ENCODE peak calls at places on chromosome 17, in four cellular contexts. B is A549, Z is WTC11, O is K562. N is an unnamed sample.

GRCh38 chr17:13792314-13792713 is 190.6 kb upstream of the HS3ST3A1 start:
- DNase-seq in B (no peak), Z (no peak), O (no peak), N (no peak)

GRCh38 chr17:31405941-31406371 is 14.5 kb downstream of the RAB11FIP4 start:
- DNase-seq in B (no peak), Z (peak; percentile 52), O (no peak), N (no peak)

GRCh38 chr17:39861235-39861634 is 2.9 kb downstream of the IKZF3 start:
- DNase-seq in B (no peak), Z (no peak), O (no peak), N (no peak)

GRCh38 chr17:7443499-7444485 is 1.1 kb upstream of the CHRNB1 start:
- DNase-seq in B (no peak), Z (no peak), O (no peak), N (no peak)

GRCh38 chr17:7837375-7838290 is 3.6 kb downstream of the KDM6B start:
- DNase-seq in B (no peak), Z (no peak), O (no peak), N (peak; percentile 21)

GRCh38 chr17:39213852-39214251 is 11.9 kb downstream of the STAC2 start:
- DNase-seq in B (peak; percentile 76), Z (no peak), O (no peak), N (no peak)

GRCh38 chr17:7589204-7589868 is 558 bp downstream of the SOX15 start:
- DNase-seq in B (no peak), Z (peak; percentile 91), O (no peak), N (no peak)

GRCh38 chr17:75813081-75814020 is 28.7 kb downstream of the UNK start:
- DNase-seq in B (no peak), Z (no peak), O (no peak), N (no peak)

GRCh38 chr17:7380321-7380720 is 568 bp upstream of the TNK1 start:
- DNase-seq in B (no peak), Z (peak; percentile 28), O (no peak), N (no peak)

GRCh38 chr17:144936-145670 is 7.7 kb downstream of the SCGB1C2 start:
- DNase-seq in B (no peak), Z (no peak), O (no peak), N (no peak)

GRCh38 chr17:76074390-76075363 is at the start of gene GALR2:
- DNase-seq in B (peak; percentile 30), Z (peak; percentile 75), O (no peak), N (no peak)

GRCh38 chr17:56598471-56598870 is 5.0 kb downstream of the NOG start:
- DNase-seq in B (no peak), Z (no peak), O (no peak), N (no peak)

DNA sequence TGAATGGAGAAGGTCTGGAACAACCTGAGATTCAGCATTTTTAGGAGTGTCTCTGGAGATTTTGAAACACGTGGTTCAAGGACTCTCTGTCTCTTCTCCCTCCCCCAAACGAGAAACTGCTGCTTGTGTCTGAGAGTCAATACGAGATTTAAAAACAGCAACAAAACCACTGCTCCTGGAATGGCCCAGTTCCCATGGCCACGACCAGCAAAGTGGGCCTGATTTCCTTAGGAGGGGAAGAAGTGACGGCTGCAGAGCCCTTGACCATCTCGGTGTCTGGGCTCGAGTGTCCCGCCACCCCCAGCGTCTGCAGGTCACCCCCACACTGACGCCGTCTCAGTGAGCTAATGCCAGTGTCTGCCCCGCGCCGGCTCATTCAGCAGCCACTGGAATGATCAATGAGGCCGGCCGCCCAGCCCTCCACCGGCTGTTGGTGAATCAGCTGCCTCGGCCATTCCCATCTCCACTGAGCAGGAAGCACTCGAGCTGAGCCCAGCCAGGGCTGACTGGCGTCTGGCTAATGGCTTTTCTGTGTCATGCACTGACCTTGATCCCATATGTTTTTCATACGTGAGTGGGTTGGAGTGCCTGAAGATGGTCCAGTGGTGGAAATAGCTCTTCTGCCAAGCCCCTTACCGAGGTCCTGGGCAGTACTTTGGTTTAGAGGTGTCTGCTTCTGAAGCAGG is 151.8 kb downstream of the PITPNC1 start:
- DNase-seq in B (peak; percentile 81), Z (peak; percentile 69), O (no peak), N (peak; percentile 92)
- TF ChIP-seq NR3C1 in B (no peak), Z (no peak), O (no peak), N (no peak)

GRCh38 chr17:41518031-41518430 is 659 bp downstream of the KRT15 start:
- DNase-seq in B (no peak), Z (no peak), O (no peak), N (no peak)
- TF ChIP-seq NR3C1 in B (no peak), Z (no peak), O (no peak), N (no peak)

DNA sequence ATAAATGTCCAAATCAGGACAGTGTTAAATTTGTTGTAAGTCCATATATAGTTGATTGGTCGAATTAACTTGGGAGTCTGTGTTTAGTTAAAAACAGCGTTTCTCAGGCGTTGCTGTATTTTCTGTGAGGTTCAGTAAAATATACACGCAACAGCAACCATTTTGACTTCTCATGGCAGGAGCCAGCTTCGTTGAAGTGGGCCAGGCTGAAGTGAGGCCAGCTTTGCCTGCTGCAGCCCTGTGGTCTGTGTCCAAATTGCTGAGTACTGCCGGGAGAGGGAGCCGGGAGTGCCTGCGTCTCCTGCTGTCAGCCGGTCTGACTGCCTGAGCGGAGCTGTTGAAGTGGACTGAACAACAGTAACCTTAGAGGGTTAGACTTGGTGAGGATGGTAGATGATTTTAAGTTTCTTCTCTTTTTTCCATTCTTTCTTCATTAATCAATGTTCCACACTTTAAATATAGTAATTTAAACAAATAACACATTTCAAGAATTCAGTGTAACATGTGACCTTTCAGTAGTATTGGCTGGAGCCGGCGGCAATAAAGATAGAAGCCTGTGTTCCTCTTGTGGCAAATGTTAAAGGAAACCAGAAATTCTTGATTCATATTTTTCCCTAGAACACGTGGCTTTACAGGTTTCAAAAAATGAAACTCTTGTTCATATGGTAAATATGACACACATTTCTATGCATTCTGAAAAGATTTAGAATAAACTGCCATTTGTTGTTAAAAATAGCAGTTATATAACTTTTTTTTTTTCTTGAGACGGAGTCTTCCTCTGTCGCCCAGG is 37.0 kb upstream of the ZNF750 start:
- DNase-seq in B (no peak), Z (peak; percentile 41), O (peak; percentile 81), N (peak; percentile 65)
- TF ChIP-seq NR3C1 in B (no peak), Z (no peak), O (no peak), N (no peak)

DNA sequence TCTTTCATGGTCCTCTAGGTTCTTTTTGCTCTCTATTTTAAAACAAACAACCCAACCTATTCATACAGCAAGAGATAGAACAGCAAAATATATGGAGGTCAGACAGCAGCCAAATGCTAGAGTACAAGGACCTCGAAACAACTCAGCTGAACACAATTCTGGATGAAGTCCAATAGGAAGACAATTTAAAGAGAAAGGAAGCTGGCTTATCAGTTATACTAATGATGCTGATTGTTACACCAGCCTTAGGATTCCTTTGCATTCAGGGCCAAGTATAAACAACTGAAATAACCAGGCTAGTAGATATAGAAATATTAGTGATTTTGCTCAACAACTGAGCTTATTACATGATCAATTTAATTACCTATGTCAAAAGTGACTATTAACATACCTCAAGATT is 2.5 kb downstream of the SSH2 start:
- DNase-seq in B (no peak), Z (no peak), O (no peak), N (no peak)
- TF ChIP-seq NR3C1 in B (no peak), Z (no peak), O (no peak), N (no peak)

GRCh38 chr17:78038748-78039288 is 80.3 kb downstream of the TNRC6C start:
- DNase-seq in B (no peak), Z (no peak), O (no peak), N (no peak)

GRCh38 chr17:78041401-78042179 is 83.1 kb downstream of the TNRC6C start:
- DNase-seq in B (no peak), Z (no peak), O (no peak), N (no peak)

GRCh38 chr17:78042542-78042941 is 84.0 kb downstream of the TNRC6C start:
- DNase-seq in B (no peak), Z (no peak), O (no peak), N (no peak)

GRCh38 chr17:78039581-78039980 is 81.1 kb downstream of the TNRC6C start:
- DNase-seq in B (no peak), Z (no peak), O (no peak), N (no peak)

DNA sequence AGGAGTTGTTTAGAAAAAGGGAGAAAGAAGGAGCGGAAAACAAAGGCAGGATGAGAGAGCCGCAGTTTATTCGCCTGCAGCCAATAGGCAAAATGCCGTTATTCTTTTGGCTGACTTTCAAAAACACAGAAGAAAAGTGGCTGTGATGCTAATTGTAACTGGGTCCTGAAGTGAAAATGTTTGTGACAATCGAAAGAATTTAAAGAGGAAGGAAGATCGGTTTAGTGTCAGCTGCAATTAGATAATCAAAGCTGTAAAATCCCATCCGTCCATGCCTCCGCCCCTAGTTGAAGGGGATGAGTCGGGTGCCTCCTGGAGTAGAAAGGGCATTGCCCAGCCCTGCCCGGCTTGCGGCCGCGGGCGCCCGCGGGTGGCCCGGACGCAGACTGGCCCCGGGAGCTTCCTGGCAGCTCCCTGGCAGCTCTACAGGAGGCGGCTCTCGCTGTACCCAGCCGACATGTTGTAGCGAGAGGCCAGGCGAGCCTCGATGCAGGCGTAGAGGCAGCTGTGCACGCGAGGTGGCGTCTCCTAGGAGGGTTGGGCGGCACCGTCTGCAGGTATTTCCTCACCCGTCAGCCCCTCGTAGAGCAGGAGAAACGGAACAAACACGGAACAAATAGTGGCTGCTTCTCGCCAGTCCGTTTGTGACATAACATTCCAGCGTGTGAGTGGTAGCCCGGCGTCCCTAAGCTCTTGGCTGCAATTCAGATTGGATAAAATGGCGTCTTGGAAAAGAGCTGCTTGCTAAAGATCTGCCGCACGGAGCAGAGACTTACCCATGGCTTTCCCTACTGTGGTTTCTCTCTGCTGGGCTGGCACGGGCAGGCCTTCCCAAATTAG is 82.3 kb downstream of the TNRC6C start:
- DNase-seq in B (peak; percentile 66), Z (no peak), O (no peak), N (no peak)
- TF ChIP-seq NR3C1 in B (no peak), Z (no peak), O (no peak), N (no peak)

GRCh38 chr17:66564992-66565465 is 262.6 kb downstream of the PRKCA start:
- DNase-seq in B (no peak), Z (peak; percentile 58), O (no peak), N (peak; percentile 30)
- TF ChIP-seq NR3C1 in B (no peak), Z (no peak), O (no peak), N (no peak)

GRCh38 chr17:21186399-21187187 is 27.4 kb downstream of the TMEM11 start:
- DNase-seq in B (no peak), Z (no peak), O (no peak), N (no peak)
- TF ChIP-seq NR3C1 in B (no peak), Z (no peak), O (no peak), N (no peak)

GRCh38 chr17:48960834-48961515 is 7.4 kb downstream of the GIP start:
- DNase-seq in B (no peak), Z (peak; percentile 38), O (peak; percentile 49), N (peak; percentile 73)
- TF ChIP-seq NR3C1 in B (no peak), Z (no peak), O (no peak), N (no peak)

GRCh38 chr17:60328679-60329078 is 63.3 kb downstream of the USP32 start:
- DNase-seq in B (no peak), Z (no peak), O (no peak), N (no peak)

GRCh38 chr17:60327870-60328362 is 64.0 kb downstream of the USP32 start:
- DNase-seq in B (no peak), Z (no peak), O (no peak), N (no peak)

GRCh38 chr17:60330731-60331130 is 61.2 kb downstream of the USP32 start:
- DNase-seq in B (no peak), Z (no peak), O (no peak), N (no peak)

GRCh38 chr17:60335289-60335688 is 56.6 kb downstream of the USP32 start:
- DNase-seq in B (no peak), Z (no peak), O (no peak), N (no peak)

GRCh38 chr17:60333628-60334031 is 58.3 kb downstream of the USP32 start:
- DNase-seq in B (no peak), Z (no peak), O (no peak), N (no peak)
- TF ChIP-seq NR3C1 in B (no peak), Z (no peak), O (no peak), N (no peak)